ENCODE peak calls at places on chromosomes 13 and 19, in eight cellular contexts. One of them, this sample, is unnamed.

GRCh38 chr19:45016388-45017314 is 15.4 kb downstream of the RELB start:
- DNase-seq in AG08396: peak; percentile 89
- DNase-seq in T-cell: peak; percentile 71
- DNase-seq in stimulated activated CD4-positive, alpha-beta T cell treated with anti-CD3 and anti-CD28 coated beads, Interleukin-15, amount 100 ng/mL, for 48 hours: peak; percentile 45
- DNase-seq in stimulated activated CD8-positive, alpha-beta memory T cell treated with anti-CD3 and anti-CD28 coated beads, Interleukin-7, amount 100 ng/mL, for 4 hours: peak; percentile 65
- DNase-seq in left cardiac atrium: peak; percentile 49
- DNase-seq in colonic mucosa: peak; percentile 76
- DNase-seq in occipital lobe: peak; percentile 42
- DNase-seq in this sample: peak; percentile 77

GRCh38 chr13:23579886-23580706 is 9.9 kb downstream of the TNFRSF19 start:
- DNase-seq in stimulated activated CD8-positive, alpha-beta memory T cell treated with anti-CD3 and anti-CD28 coated beads, Interleukin-7, amount 100 ng/mL, for 4 hours: no peak
- DNase-seq in stimulated activated CD4-positive, alpha-beta T cell treated with anti-CD3 and anti-CD28 coated beads, Interleukin-15, amount 100 ng/mL, for 48 hours: no peak
- DNase-seq in T-cell: no peak
- DNase-seq in AG08396: peak; percentile 17
- DNase-seq in left cardiac atrium: no peak
- DNase-seq in colonic mucosa: no peak
- DNase-seq in occipital lobe: no peak
- DNase-seq in this sample: no peak

GRCh38 chr19:18373892-18374629 is 11.9 kb upstream of the GDF15 start:
- DNase-seq in colonic mucosa: peak; percentile 83
- DNase-seq in left cardiac atrium: peak; percentile 94
- DNase-seq in stimulated activated CD4-positive, alpha-beta T cell treated with anti-CD3 and anti-CD28 coated beads, Interleukin-15, amount 100 ng/mL, for 48 hours: peak; percentile 37
- DNase-seq in stimulated activated CD8-positive, alpha-beta memory T cell treated with anti-CD3 and anti-CD28 coated beads, Interleukin-7, amount 100 ng/mL, for 4 hours: peak; percentile 46
- DNase-seq in occipital lobe: peak; percentile 75
- DNase-seq in AG08396: peak; percentile 93
- DNase-seq in T-cell: peak; percentile 56
- DNase-seq in this sample: peak; percentile 11

GRCh38 chr13:31073859-31074718 is 87.6 kb downstream of the HSPH1 start:
- DNase-seq in stimulated activated CD4-positive, alpha-beta T cell treated with anti-CD3 and anti-CD28 coated beads, Interleukin-15, amount 100 ng/mL, for 48 hours: peak; percentile 45
- DNase-seq in left cardiac atrium: no peak
- DNase-seq in occipital lobe: no peak
- DNase-seq in T-cell: no peak
- DNase-seq in colonic mucosa: no peak
- DNase-seq in AG08396: no peak
- DNase-seq in stimulated activated CD8-positive, alpha-beta memory T cell treated with anti-CD3 and anti-CD28 coated beads, Interleukin-7, amount 100 ng/mL, for 4 hours: no peak
- DNase-seq in this sample: peak; percentile 88

GRCh38 chr19:53183146-53183545 is 10.0 kb downstream of the ZNF665 start:
- DNase-seq in AG08396: peak; percentile 62
- DNase-seq in stimulated activated CD8-positive, alpha-beta memory T cell treated with anti-CD3 and anti-CD28 coated beads, Interleukin-7, amount 100 ng/mL, for 4 hours: no peak
- DNase-seq in colonic mucosa: no peak
- DNase-seq in stimulated activated CD4-positive, alpha-beta T cell treated with anti-CD3 and anti-CD28 coated beads, Interleukin-15, amount 100 ng/mL, for 48 hours: no peak
- DNase-seq in left cardiac atrium: no peak
- DNase-seq in occipital lobe: no peak
- DNase-seq in T-cell: no peak
- DNase-seq in this sample: no peak

GRCh38 chr19:2603320-2603719 is 99.2 kb downstream of the GNG7 start:
- DNase-seq in stimulated activated CD4-positive, alpha-beta T cell treated with anti-CD3 and anti-CD28 coated beads, Interleukin-15, amount 100 ng/mL, for 48 hours: no peak
- DNase-seq in stimulated activated CD8-positive, alpha-beta memory T cell treated with anti-CD3 and anti-CD28 coated beads, Interleukin-7, amount 100 ng/mL, for 4 hours: no peak
- DNase-seq in colonic mucosa: no peak
- DNase-seq in T-cell: no peak
- DNase-seq in left cardiac atrium: peak; percentile 76
- DNase-seq in occipital lobe: no peak
- DNase-seq in AG08396: peak; percentile 62
- DNase-seq in this sample: no peak

GRCh38 chr19:53545271-53546065 is 7.5 kb downstream of the ZNF331 start:
- DNase-seq in AG08396: peak; percentile 64
- DNase-seq in colonic mucosa: no peak
- DNase-seq in stimulated activated CD4-positive, alpha-beta T cell treated with anti-CD3 and anti-CD28 coated beads, Interleukin-15, amount 100 ng/mL, for 48 hours: no peak
- DNase-seq in occipital lobe: no peak
- DNase-seq in left cardiac atrium: no peak
- DNase-seq in stimulated activated CD8-positive, alpha-beta memory T cell treated with anti-CD3 and anti-CD28 coated beads, Interleukin-7, amount 100 ng/mL, for 4 hours: no peak
- DNase-seq in T-cell: no peak
- DNase-seq in this sample: no peak

GRCh38 chr19:5828661-5829566 is 10.6 kb downstream of the FUT6 start:
- DNase-seq in stimulated activated CD4-positive, alpha-beta T cell treated with anti-CD3 and anti-CD28 coated beads, Interleukin-15, amount 100 ng/mL, for 48 hours: peak; percentile 39
- DNase-seq in colonic mucosa: no peak
- DNase-seq in occipital lobe: no peak
- DNase-seq in left cardiac atrium: peak; percentile 57
- DNase-seq in T-cell: no peak
- DNase-seq in stimulated activated CD8-positive, alpha-beta memory T cell treated with anti-CD3 and anti-CD28 coated beads, Interleukin-7, amount 100 ng/mL, for 4 hours: no peak
- DNase-seq in AG08396: no peak
- DNase-seq in this sample: no peak

GRCh38 chr19:5607318-5608270 is 15.0 kb downstream of the SAFB2 start:
- DNase-seq in T-cell: no peak
- DNase-seq in occipital lobe: no peak
- DNase-seq in AG08396: no peak
- DNase-seq in stimulated activated CD4-positive, alpha-beta T cell treated with anti-CD3 and anti-CD28 coated beads, Interleukin-15, amount 100 ng/mL, for 48 hours: no peak
- DNase-seq in left cardiac atrium: no peak
- DNase-seq in colonic mucosa: no peak
- DNase-seq in stimulated activated CD8-positive, alpha-beta memory T cell treated with anti-CD3 and anti-CD28 coated beads, Interleukin-7, amount 100 ng/mL, for 4 hours: no peak
- DNase-seq in this sample: no peak

GRCh38 chr19:45406957-45407375 is 522 bp downstream of the POLR1G start:
- DNase-seq in occipital lobe: no peak
- DNase-seq in T-cell: no peak
- DNase-seq in stimulated activated CD4-positive, alpha-beta T cell treated with anti-CD3 and anti-CD28 coated beads, Interleukin-15, amount 100 ng/mL, for 48 hours: no peak
- DNase-seq in colonic mucosa: no peak
- DNase-seq in AG08396: no peak
- DNase-seq in left cardiac atrium: no peak
- DNase-seq in stimulated activated CD8-positive, alpha-beta memory T cell treated with anti-CD3 and anti-CD28 coated beads, Interleukin-7, amount 100 ng/mL, for 4 hours: no peak
- DNase-seq in this sample: no peak

GRCh38 chr19:49758292-49758691 is 4.8 kb downstream of the TSKS start:
- DNase-seq in left cardiac atrium: no peak
- DNase-seq in occipital lobe: no peak
- DNase-seq in T-cell: no peak
- DNase-seq in colonic mucosa: no peak
- DNase-seq in stimulated activated CD4-positive, alpha-beta T cell treated with anti-CD3 and anti-CD28 coated beads, Interleukin-15, amount 100 ng/mL, for 48 hours: no peak
- DNase-seq in AG08396: peak; percentile 39
- DNase-seq in stimulated activated CD8-positive, alpha-beta memory T cell treated with anti-CD3 and anti-CD28 coated beads, Interleukin-7, amount 100 ng/mL, for 4 hours: no peak
- DNase-seq in this sample: no peak

GRCh38 chr13:105412171-105412570 is 1123.3 kb downstream of the EFNB2 start:
- DNase-seq in occipital lobe: no peak
- DNase-seq in T-cell: no peak
- DNase-seq in colonic mucosa: no peak
- DNase-seq in AG08396: no peak
- DNase-seq in left cardiac atrium: no peak
- DNase-seq in stimulated activated CD4-positive, alpha-beta T cell treated with anti-CD3 and anti-CD28 coated beads, Interleukin-15, amount 100 ng/mL, for 48 hours: no peak
- DNase-seq in stimulated activated CD8-positive, alpha-beta memory T cell treated with anti-CD3 and anti-CD28 coated beads, Interleukin-7, amount 100 ng/mL, for 4 hours: no peak
- DNase-seq in this sample: no peak

This sample was measured in CD4-positive, CD25-positive, alpha-beta regulatory T cell.